ENCODE peak calls at places on chromosomes 16 and 17, in six cellular contexts. Z is NCI-H345, X is NAMALWA, N is EL, S is astrocyte of the hippocampus, K is NCI-H1417. V is an unnamed sample.
A peak's percentile ranks its signal among the peaks of the same experiment; 100 is the strongest.

GRCh38 chr17:7912927-7913524 is 3.1 kb downstream of the RNF227 start:
- DNase-seq in K (peak; percentile 4), N (peak; percentile 77), S (peak; percentile 77), X (peak; percentile 85), Z (peak; percentile 39), V (peak; percentile 89)

GRCh38 chr17:17792551-17793377 is 44.0 kb downstream of the SREBF1 start:
- DNase-seq in S (peak; percentile 91), N (no peak), K (no peak), Z (no peak), X (no peak), V (peak; percentile 43)

GRCh38 chr16:65136656-65137055 is 14.8 kb upstream of the CDH11 start:
- DNase-seq in N (no peak), K (no peak), Z (no peak), X (no peak), S (no peak), V (no peak)

GRCh38 chr16:66741131-66741900 is 10.1 kb downstream of the DYNC1LI2 start:
- DNase-seq in Z (no peak), K (no peak), N (peak; percentile 95), X (no peak), S (peak; percentile 99), V (no peak)

GRCh38 chr17:3535253-3535995 is 22.2 kb downstream of the TRPV3 start:
- DNase-seq in X (no peak), K (peak; percentile 33), S (peak; percentile 90), N (peak; percentile 83), Z (no peak), V (peak; percentile 87)

GRCh38 chr17:75517277-75517865 is 1.0 kb downstream of the TSEN54 start:
- DNase-seq in Z (peak; percentile 18), N (no peak), K (no peak), S (peak; percentile 22), X (no peak), V (peak; percentile 62)

GRCh38 chr16:89314357-89314756 is 96.9 kb downstream of the ZNF778 start:
- DNase-seq in N (no peak), K (peak; percentile 1), X (no peak), S (no peak), Z (no peak), V (no peak)

GRCh38 chr17:17346428-17347233 is 43.5 kb downstream of the NT5M start:
- DNase-seq in X (no peak), K (no peak), Z (no peak), S (no peak), N (no peak), V (no peak)

GRCh38 chr16:88329726-88330700 is 52.7 kb upstream of the ZNF469 start:
- DNase-seq in N (peak; percentile 25), X (no peak), S (peak; percentile 31), Z (no peak), K (no peak), V (no peak)

GRCh38 chr17:8718001-8718563 is 26.6 kb downstream of the CCDC42 start:
- DNase-seq in K (no peak), Z (no peak), X (no peak), N (no peak), S (no peak), V (no peak)

GRCh38 chr16:56319391-56319790 is 106.0 kb downstream of the AMFR start:
- DNase-seq in S (no peak), K (no peak), N (no peak), X (no peak), Z (no peak), V (no peak)

GRCh38 chr16:3174618-3175148 is 13.3 kb upstream of the OR1F1 start:
- DNase-seq in N (no peak), S (no peak), K (no peak), X (no peak), Z (no peak), V (no peak)

GRCh38 chr16:17416461-17417221 is 54.1 kb downstream of the XYLT1 start:
- DNase-seq in K (no peak), Z (no peak), N (peak; percentile 41), S (peak; percentile 69), X (peak; percentile 94), V (peak; percentile 91)

GRCh38 chr16:57096192-57096591 is 3.8 kb downstream of the CPNE2 start:
- DNase-seq in S (no peak), N (no peak), Z (no peak), X (no peak), K (no peak), V (no peak)

GRCh38 chr17:68346448-68346847 is 55.2 kb downstream of the ARSG start:
- DNase-seq in X (peak; percentile 94), K (no peak), Z (no peak), N (no peak), S (no peak), V (peak; percentile 82)

GRCh38 chr17:52696362-52696761 is 537.8 kb upstream of the CA10 start:
- DNase-seq in X (no peak), S (no peak), N (no peak), K (peak; percentile 77), Z (no peak), V (no peak)

GRCh38 chr17:32998893-32999240 is 7.2 kb downstream of the SPACA3 start:
- DNase-seq in N (peak; percentile 75), K (no peak), Z (no peak), S (no peak), X (no peak), V (no peak)

GRCh38 chr17:70945386-70945785 is 776.1 kb downstream of the KCNJ2 start:
- DNase-seq in X (no peak), K (no peak), Z (no peak), N (no peak), S (no peak), V (no peak)

GRCh38 chr17:75575728-75576127 is 11.9 kb upstream of the MYO15B start:
- DNase-seq in K (no peak), Z (no peak), X (no peak), S (no peak), N (no peak), V (no peak)

GRCh38 chr16:66908116-66908515 is 10.6 kb downstream of the CDH16 start:
- DNase-seq in K (no peak), Z (no peak), S (no peak), X (no peak), N (no peak), V (no peak)

GRCh38 chr16:64412578-64413280 is 709.1 kb downstream of the CDH11 start:
- DNase-seq in Z (no peak), X (no peak), K (no peak), N (peak; percentile 52), S (peak; percentile 68), V (no peak)

GRCh38 chr16:76502555-76502954 is 225.4 kb downstream of the CNTNAP4 start:
- DNase-seq in X (no peak), Z (no peak), S (no peak), K (no peak), N (no peak), V (no peak)

GRCh38 chr16:22206847-22207714 is 1.0 kb downstream of the EEF2K start:
- DNase-seq in K (no peak), X (peak; percentile 68), Z (peak; percentile 48), N (peak; percentile 67), S (peak; percentile 88), V (peak; percentile 75)

GRCh38 chr16:31215287-31216115 is 1.4 kb downstream of the PYDC1 start:
- DNase-seq in X (no peak), S (peak; percentile 70), N (peak; percentile 70), K (no peak), Z (peak; percentile 26), V (no peak)

GRCh38 chr16:25093208-25094061 is 18.1 kb upstream of the LCMT1 start:
- DNase-seq in X (no peak), K (no peak), S (no peak), N (no peak), Z (no peak), V (peak; percentile 75)

GRCh38 chr17:76554131-76554530 is 14.3 kb downstream of the PRCD start:
- DNase-seq in S (peak; percentile 84), Z (no peak), K (no peak), X (no peak), N (no peak), V (no peak)

GRCh38 chr17:45646288-45646988 is 137.7 kb upstream of the CRHR1 start:
- DNase-seq in K (no peak), Z (no peak), S (no peak), X (no peak), N (no peak), V (no peak)

GRCh38 chr16:867421-868385 is 67.2 kb upstream of the GNG13 start:
- DNase-seq in S (no peak), X (no peak), K (no peak), Z (no peak), N (no peak), V (no peak)

GRCh38 chr16:85856585-85856984 is 42.4 kb upstream of the IRF8 start:
- DNase-seq in K (no peak), N (no peak), Z (no peak), S (no peak), X (no peak), V (peak; percentile 70)

GRCh38 chr17:79627184-79627765 is 16.4 kb upstream of the RBFOX3 start:
- DNase-seq in X (no peak), S (no peak), K (no peak), Z (no peak), N (no peak), V (no peak)

V was measured in GM12865.